ENCODE peak calls at places on chromosomes 6 and 20, in six cellular contexts. Z is BJ, F is GM12865, A is endodermal cell, P is spleen, V is fibroblast of lung. D is an unnamed sample.

GRCh38 chr6:150767585-150768164 is 97.8 kb upstream of the MTHFD1L start:
- DNase-seq in Z (no peak), F (no peak), A (peak), P (no peak), V (peak), D (no peak)

GRCh38 chr20:62381202-62381797 is 5.6 kb upstream of the RPS21 start:
- DNase-seq in Z (no peak), F (no peak), A (peak), P (no peak), V (peak), D (peak)

GRCh38 chr6:161673026-161673425 is 399.2 kb upstream of the AGPAT4 start:
- DNase-seq in Z (no peak), F (no peak), A (no peak), P (no peak), V (no peak), D (no peak)

GRCh38 chr20:53642196-53643030 is 48.8 kb upstream of the ZNF217 start:
- DNase-seq in Z (peak), F (peak), A (peak), P (no peak), V (peak), D (peak)

GRCh38 chr6:152180601-152181000 is 373.1 kb downstream of the ESR1 start:
- DNase-seq in Z (no peak), F (no peak), A (no peak), P (no peak), V (no peak), D (no peak)

GRCh38 chr6:27863962-27864905 is 48.0 kb downstream of the OR2B2 start:
- DNase-seq in Z (no peak), F (peak), A (no peak), P (peak), V (peak), D (peak)

GRCh38 chr20:33015700-33016580 is 8.4 kb downstream of the BPIFB2 start:
- DNase-seq in Z (no peak), F (no peak), A (no peak), P (peak), V (no peak), D (no peak)

GRCh38 chr6:82118150-82118562 is 129.4 kb downstream of the IBTK start:
- DNase-seq in Z (no peak), F (no peak), A (no peak), P (no peak), V (no peak), D (no peak)

GRCh38 chr20:44070139-44070900 is 116.7 kb downstream of the JPH2 start:
- DNase-seq in Z (no peak), F (no peak), A (peak), P (no peak), V (no peak), D (peak)

GRCh38 chr20:9081423-9081966 is 12.6 kb downstream of the PLCB4 start:
- DNase-seq in Z (peak), F (no peak), A (no peak), P (no peak), V (no peak), D (no peak)

GRCh38 chr20:32336918-32337347 is 21.2 kb upstream of the ASXL1 start:
- DNase-seq in Z (no peak), F (peak), A (no peak), P (no peak), V (peak), D (no peak)

GRCh38 chr20:57205625-57206219 is 60.7 kb downstream of the BMP7 start:
- DNase-seq in Z (peak), F (no peak), A (no peak), P (no peak), V (peak), D (no peak)

GRCh38 chr6:145756170-145756662 is 20.9 kb upstream of the EPM2A start:
- DNase-seq in Z (peak), F (no peak), A (no peak), P (no peak), V (peak), D (no peak)

GRCh38 chr6:108751851-108752732 is 96.1 kb upstream of the ARMC2 start:
- DNase-seq in Z (no peak), F (no peak), A (peak), P (no peak), V (no peak), D (no peak)

GRCh38 chr6:168345896-168346754 is 26.5 kb upstream of the DACT2 start:
- DNase-seq in Z (no peak), F (no peak), A (peak), P (no peak), V (no peak), D (no peak)

GRCh38 chr6:90631046-90631445 is 44.2 kb upstream of the MAP3K7 start:
- DNase-seq in Z (no peak), F (no peak), A (no peak), P (no peak), V (no peak), D (no peak)
- TF ChIP-seq CTCF in Z (no peak), F (no peak), A (no peak), P (no peak), V (no peak), D (no peak)

GRCh38 chr6:157161912-157162311 is 161.4 kb downstream of the TMEM242 start:
- DNase-seq in Z (no peak), F (no peak), A (no peak), P (no peak), V (no peak), D (no peak)

GRCh38 chr6:157157228-157157627 is 166.1 kb downstream of the TMEM242 start:
- DNase-seq in Z (no peak), F (no peak), A (no peak), P (no peak), V (no peak), D (no peak)

GRCh38 chr6:157159339-157159738 is 164.0 kb downstream of the TMEM242 start:
- DNase-seq in Z (no peak), F (no peak), A (peak), P (no peak), V (no peak), D (no peak)

GRCh38 chr6:157158456-157158855 is 164.9 kb downstream of the TMEM242 start:
- DNase-seq in Z (no peak), F (no peak), A (peak), P (no peak), V (no peak), D (no peak)

GRCh38 chr6:157158897-157159296 is 164.4 kb downstream of the TMEM242 start:
- DNase-seq in Z (no peak), F (no peak), A (peak), P (no peak), V (no peak), D (no peak)
- TF ChIP-seq CTCF in Z (no peak), F (no peak), A (peak), P (no peak), V (no peak), D (no peak)

GRCh38 chr20:47704746-47705496 is 80.4 kb downstream of the SULF2 start:
- DNase-seq in Z (no peak), F (no peak), A (no peak), P (no peak), V (peak), D (no peak)
- TF ChIP-seq CTCF in Z (no peak), F (no peak), A (peak), P (no peak), V (no peak), D (no peak)

GRCh38 chr20:25083141-25083772 is 1.3 kb upstream of the VSX1 start:
- DNase-seq in Z (no peak), F (no peak), A (no peak), P (peak), V (no peak), D (no peak)

GRCh38 chr20:25084616-25085187 is 2.8 kb upstream of the VSX1 start:
- DNase-seq in Z (no peak), F (no peak), A (peak), P (peak), V (no peak), D (no peak)

GRCh38 chr20:25082498-25082873 is 545 bp upstream of the VSX1 start:
- DNase-seq in Z (no peak), F (no peak), A (no peak), P (no peak), V (no peak), D (no peak)

GRCh38 chr20:25085756-25086495 is 4.0 kb upstream of the VSX1 start:
- DNase-seq in Z (no peak), F (no peak), A (no peak), P (no peak), V (no peak), D (no peak)

GRCh38 chr20:25083773-25084615 is 2.1 kb upstream of the VSX1 start:
- DNase-seq in Z (no peak), F (no peak), A (peak), P (peak), V (no peak), D (peak)
- TF ChIP-seq CTCF in Z (peak), F (peak), A (peak), P (no peak), V (peak), D (no peak)

D was measured in activated CD8-positive, alpha-beta T cell treated with anti-CD3 and anti-CD28 coated beads for 36 hours.